ENCODE peak calls at places on chromosomes 16 and 17, in seven cellular contexts. One of them, this sample, is unnamed.

GRCh38 chr17:7929158-7930029 is at the start of gene KCNAB3:
- DNase-seq in prostate gland: peak; percentile 60
- DNase-seq in IMR-90: peak; percentile 69
- DNase-seq in PC-9: no peak
- DNase-seq in PC-3: no peak
- DNase-seq in psoas muscle: no peak
- DNase-seq in heart left ventricle: no peak
- DNase-seq in this sample: no peak

GRCh38 chr17:73215414-73215813 is 22.6 kb downstream of the COG1 start:
- DNase-seq in prostate gland: peak; percentile 56
- DNase-seq in IMR-90: no peak
- DNase-seq in PC-9: no peak
- DNase-seq in PC-3: peak; percentile 58
- DNase-seq in psoas muscle: no peak
- DNase-seq in heart left ventricle: no peak
- DNase-seq in this sample: no peak

GRCh38 chr17:6640536-6641373 is at the start of the genes KIAA0753 and TXNDC17:
- DNase-seq in prostate gland: peak; percentile 82
- DNase-seq in IMR-90: peak; percentile 90
- DNase-seq in PC-9: peak; percentile 74
- DNase-seq in PC-3: peak; percentile 85
- DNase-seq in psoas muscle: peak; percentile 93
- DNase-seq in heart left ventricle: peak; percentile 95
- DNase-seq in this sample: peak; percentile 94

GRCh38 chr16:57617604-57618111 is 10.8 kb upstream of the ADGRG1 start:
- DNase-seq in prostate gland: no peak
- DNase-seq in IMR-90: no peak
- DNase-seq in PC-9: no peak
- DNase-seq in PC-3: no peak
- DNase-seq in psoas muscle: no peak
- DNase-seq in heart left ventricle: no peak
- DNase-seq in this sample: peak; percentile 64

GRCh38 chr16:66520406-66521194 is 29.3 kb downstream of the TK2 start:
- DNase-seq in prostate gland: no peak
- DNase-seq in IMR-90: no peak
- DNase-seq in PC-9: peak; percentile 52
- DNase-seq in PC-3: no peak
- DNase-seq in psoas muscle: no peak
- DNase-seq in heart left ventricle: peak; percentile 75
- DNase-seq in this sample: no peak

GRCh38 chr16:5971924-5972323 is 874.3 kb upstream of the EEF2KMT start:
- DNase-seq in prostate gland: no peak
- DNase-seq in IMR-90: no peak
- DNase-seq in PC-9: no peak
- DNase-seq in PC-3: no peak
- DNase-seq in psoas muscle: no peak
- DNase-seq in heart left ventricle: no peak
- DNase-seq in this sample: no peak

GRCh38 chr17:56978441-56979090 is 635 bp downstream of the SCPEP1 start:
- DNase-seq in prostate gland: no peak
- DNase-seq in IMR-90: peak; percentile 5
- DNase-seq in PC-9: peak; percentile 45
- DNase-seq in PC-3: peak; percentile 21
- DNase-seq in psoas muscle: no peak
- DNase-seq in heart left ventricle: no peak
- DNase-seq in this sample: no peak

GRCh38 chr17:42309142-42309541 is 20.8 kb downstream of the STAT5A start:
- DNase-seq in prostate gland: no peak
- DNase-seq in IMR-90: no peak
- DNase-seq in PC-9: no peak
- DNase-seq in PC-3: no peak
- DNase-seq in psoas muscle: no peak
- DNase-seq in heart left ventricle: no peak
- DNase-seq in this sample: no peak

GRCh38 chr17:61354895-61355294 is 44.7 kb upstream of the TBX2 start:
- DNase-seq in prostate gland: no peak
- DNase-seq in IMR-90: no peak
- DNase-seq in PC-9: no peak
- DNase-seq in PC-3: no peak
- DNase-seq in psoas muscle: no peak
- DNase-seq in heart left ventricle: no peak
- DNase-seq in this sample: no peak

GRCh38 chr17:42891539-42892152 is 9.0 kb upstream of the G6PC1 start:
- DNase-seq in prostate gland: no peak
- DNase-seq in IMR-90: peak; percentile 33
- DNase-seq in PC-9: no peak
- DNase-seq in PC-3: no peak
- DNase-seq in psoas muscle: peak; percentile 28
- DNase-seq in heart left ventricle: peak; percentile 80
- DNase-seq in this sample: peak; percentile 77

GRCh38 chr17:51860934-51861561 is 297.5 kb downstream of the CA10 start:
- DNase-seq in prostate gland: peak; percentile 47
- DNase-seq in IMR-90: no peak
- DNase-seq in PC-9: no peak
- DNase-seq in PC-3: peak; percentile 64
- DNase-seq in psoas muscle: no peak
- DNase-seq in heart left ventricle: no peak
- DNase-seq in this sample: no peak

GRCh38 chr16:23506606-23506994 is 3.7 kb downstream of the GGA2 start:
- DNase-seq in prostate gland: no peak
- DNase-seq in IMR-90: no peak
- DNase-seq in PC-9: no peak
- DNase-seq in PC-3: no peak
- DNase-seq in psoas muscle: no peak
- DNase-seq in heart left ventricle: no peak
- DNase-seq in this sample: no peak

GRCh38 chr17:49748791-49749190 is 15.1 kb downstream of the FAM117A start:
- DNase-seq in prostate gland: no peak
- DNase-seq in IMR-90: no peak
- DNase-seq in PC-9: no peak
- DNase-seq in PC-3: no peak
- DNase-seq in psoas muscle: no peak
- DNase-seq in heart left ventricle: no peak
- DNase-seq in this sample: no peak

GRCh38 chr17:39776267-39776666 is 38.5 kb downstream of the GRB7 start:
- DNase-seq in prostate gland: no peak
- DNase-seq in IMR-90: no peak
- DNase-seq in PC-9: no peak
- DNase-seq in PC-3: no peak
- DNase-seq in psoas muscle: no peak
- DNase-seq in heart left ventricle: no peak
- DNase-seq in this sample: no peak

GRCh38 chr16:11675561-11676511 is 7.6 kb downstream of the SNN start:
- DNase-seq in prostate gland: no peak
- DNase-seq in IMR-90: peak; percentile 15
- DNase-seq in PC-9: peak; percentile 60
- DNase-seq in PC-3: no peak
- DNase-seq in psoas muscle: peak; percentile 89
- DNase-seq in heart left ventricle: peak; percentile 47
- DNase-seq in this sample: no peak

DNA sequence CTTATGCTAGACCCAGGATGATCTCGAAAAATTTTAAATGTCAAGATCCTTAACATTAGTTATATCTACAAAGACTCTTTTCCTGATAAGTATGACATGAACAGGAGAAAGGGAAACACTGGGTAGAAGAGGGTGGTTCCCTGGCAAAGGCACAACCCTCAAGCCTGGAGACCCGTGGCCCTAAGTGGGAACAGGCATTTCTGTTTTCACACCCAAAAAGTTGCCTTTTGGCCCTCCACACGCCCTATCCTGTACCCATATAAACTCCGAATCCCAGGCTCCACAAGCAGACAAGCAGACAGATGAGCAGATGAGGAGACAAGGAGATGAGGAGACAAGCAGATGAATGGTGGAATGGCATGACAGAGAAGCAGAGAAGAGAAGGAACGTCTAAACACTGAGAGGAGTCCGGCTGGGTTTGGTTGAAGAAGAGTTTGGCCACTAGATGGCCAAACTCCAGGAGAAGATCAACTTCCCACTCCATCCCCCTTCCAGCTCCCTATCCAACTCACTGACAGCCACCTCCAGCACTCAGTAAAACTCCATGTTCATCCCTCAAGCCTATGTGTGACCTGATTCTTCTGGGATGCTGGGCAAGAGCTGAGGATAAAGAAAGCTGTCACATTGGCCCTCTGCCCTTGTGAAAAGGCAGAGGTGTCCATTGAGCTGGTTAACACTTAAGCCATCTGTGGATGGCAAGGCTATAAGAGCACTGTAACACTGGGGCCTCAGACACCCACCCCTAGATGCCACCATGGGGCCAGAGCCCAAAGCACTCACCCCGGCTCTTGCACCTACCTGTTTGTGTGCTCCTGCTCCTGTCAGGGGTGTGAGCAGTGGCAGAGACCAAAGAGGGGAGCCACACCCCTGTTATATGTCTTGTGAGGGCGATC is 139.6 kb upstream of the FAM20A start:
- DNase-seq in prostate gland: no peak
- DNase-seq in IMR-90: no peak
- DNase-seq in PC-9: no peak
- DNase-seq in PC-3: no peak
- DNase-seq in psoas muscle: no peak
- DNase-seq in heart left ventricle: no peak
- DNase-seq in this sample: no peak
- TF ChIP-seq CTCF in prostate gland: no peak
- TF ChIP-seq CTCF in IMR-90: no peak
- TF ChIP-seq CTCF in PC-9: no peak
- TF ChIP-seq CTCF in PC-3: peak; percentile 60
- TF ChIP-seq CTCF in psoas muscle: no peak
- TF ChIP-seq CTCF in heart left ventricle: no peak
- TF ChIP-seq CTCF in this sample: no peak

GRCh38 chr17:68383120-68383442 is 74.2 kb downstream of the WIPI1 start:
- DNase-seq in prostate gland: no peak
- DNase-seq in IMR-90: no peak
- DNase-seq in PC-9: no peak
- DNase-seq in PC-3: no peak
- DNase-seq in psoas muscle: no peak
- DNase-seq in heart left ventricle: no peak
- DNase-seq in this sample: no peak

GRCh38 chr17:68383443-68384321 is 73.6 kb downstream of the WIPI1 start:
- DNase-seq in prostate gland: no peak
- DNase-seq in IMR-90: peak; percentile 94
- DNase-seq in PC-9: no peak
- DNase-seq in PC-3: peak; percentile 37
- DNase-seq in psoas muscle: peak; percentile 47
- DNase-seq in heart left ventricle: peak; percentile 42
- DNase-seq in this sample: no peak

GRCh38 chr17:68384941-68385340 is 72.4 kb downstream of the WIPI1 start:
- DNase-seq in prostate gland: no peak
- DNase-seq in IMR-90: no peak
- DNase-seq in PC-9: no peak
- DNase-seq in PC-3: no peak
- DNase-seq in psoas muscle: no peak
- DNase-seq in heart left ventricle: no peak
- DNase-seq in this sample: peak; percentile 49

GRCh38 chr17:68387485-68387884 is 69.8 kb downstream of the WIPI1 start:
- DNase-seq in prostate gland: no peak
- DNase-seq in IMR-90: no peak
- DNase-seq in PC-9: no peak
- DNase-seq in PC-3: no peak
- DNase-seq in psoas muscle: no peak
- DNase-seq in heart left ventricle: no peak
- DNase-seq in this sample: peak; percentile 58

DNA sequence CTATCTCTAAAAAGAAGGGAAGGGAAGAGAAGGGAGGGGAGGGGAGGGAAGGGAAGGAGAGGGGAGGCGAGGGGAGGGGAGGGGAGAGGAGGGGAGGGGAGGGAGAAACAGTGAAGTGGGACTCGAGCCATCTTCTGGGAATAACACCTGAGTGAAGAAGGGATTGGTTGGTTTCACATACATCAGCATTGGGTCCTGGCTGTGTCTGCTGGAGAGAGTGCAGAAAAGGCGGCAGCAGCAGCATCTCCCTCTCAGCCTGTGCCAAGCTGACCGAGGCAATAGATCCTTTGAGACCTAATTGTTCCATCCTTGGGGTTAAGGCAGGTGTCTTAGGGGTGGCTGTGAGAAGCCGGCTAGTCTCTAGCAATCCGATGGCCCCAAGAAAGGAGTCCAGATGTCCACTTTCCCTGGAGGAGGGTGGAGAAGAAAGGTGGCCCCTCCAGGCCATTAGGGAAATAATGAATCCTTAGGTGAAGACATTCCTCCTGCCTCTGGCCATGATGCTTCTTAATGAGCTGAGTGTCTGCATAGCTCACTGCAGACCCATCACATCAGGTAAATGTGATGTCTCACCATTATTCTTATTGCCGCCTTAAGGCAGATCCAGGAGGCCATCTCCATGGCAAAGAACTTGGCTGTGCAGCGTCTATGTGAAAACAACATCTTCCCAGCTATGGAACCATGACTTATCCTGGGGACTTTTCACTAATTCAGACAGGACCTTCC is 71.6 kb downstream of the WIPI1 start:
- DNase-seq in prostate gland: no peak
- DNase-seq in IMR-90: no peak
- DNase-seq in PC-9: no peak
- DNase-seq in PC-3: no peak
- DNase-seq in psoas muscle: no peak
- DNase-seq in heart left ventricle: no peak
- DNase-seq in this sample: peak; percentile 28
- H3K27ac ChIP-seq in prostate gland: peak overlapping the region; percentile 59
- H3K27ac ChIP-seq in IMR-90: no peak overlapping the region
- H3K27ac ChIP-seq in PC-9: no peak overlapping the region
- H3K27ac ChIP-seq in PC-3: peak overlapping the region; percentile 11
- H3K27ac ChIP-seq in psoas muscle: peak overlapping the region; percentile 73
- H3K27ac ChIP-seq in heart left ventricle: no peak overlapping the region
- H3K27ac ChIP-seq in this sample: no peak overlapping the region

GRCh38 chr16:74743668-74744299 is 30.8 kb downstream of the FA2H start:
- DNase-seq in prostate gland: peak; percentile 88
- DNase-seq in IMR-90: peak; percentile 79
- DNase-seq in PC-9: peak; percentile 97
- DNase-seq in PC-3: peak; percentile 95
- DNase-seq in psoas muscle: no peak
- DNase-seq in heart left ventricle: no peak
- DNase-seq in this sample: no peak
- H3K4me3 ChIP-seq in prostate gland: no peak overlapping the region
- H3K4me3 ChIP-seq in IMR-90: no peak overlapping the region
- H3K4me3 ChIP-seq in PC-9: peak overlapping the region; percentile 44
- H3K4me3 ChIP-seq in PC-3: peak overlapping the region; percentile 16
- H3K4me3 ChIP-seq in psoas muscle: no peak overlapping the region
- H3K4me3 ChIP-seq in heart left ventricle: no peak overlapping the region
- H3K4me3 ChIP-seq in this sample: no peak overlapping the region

DNA sequence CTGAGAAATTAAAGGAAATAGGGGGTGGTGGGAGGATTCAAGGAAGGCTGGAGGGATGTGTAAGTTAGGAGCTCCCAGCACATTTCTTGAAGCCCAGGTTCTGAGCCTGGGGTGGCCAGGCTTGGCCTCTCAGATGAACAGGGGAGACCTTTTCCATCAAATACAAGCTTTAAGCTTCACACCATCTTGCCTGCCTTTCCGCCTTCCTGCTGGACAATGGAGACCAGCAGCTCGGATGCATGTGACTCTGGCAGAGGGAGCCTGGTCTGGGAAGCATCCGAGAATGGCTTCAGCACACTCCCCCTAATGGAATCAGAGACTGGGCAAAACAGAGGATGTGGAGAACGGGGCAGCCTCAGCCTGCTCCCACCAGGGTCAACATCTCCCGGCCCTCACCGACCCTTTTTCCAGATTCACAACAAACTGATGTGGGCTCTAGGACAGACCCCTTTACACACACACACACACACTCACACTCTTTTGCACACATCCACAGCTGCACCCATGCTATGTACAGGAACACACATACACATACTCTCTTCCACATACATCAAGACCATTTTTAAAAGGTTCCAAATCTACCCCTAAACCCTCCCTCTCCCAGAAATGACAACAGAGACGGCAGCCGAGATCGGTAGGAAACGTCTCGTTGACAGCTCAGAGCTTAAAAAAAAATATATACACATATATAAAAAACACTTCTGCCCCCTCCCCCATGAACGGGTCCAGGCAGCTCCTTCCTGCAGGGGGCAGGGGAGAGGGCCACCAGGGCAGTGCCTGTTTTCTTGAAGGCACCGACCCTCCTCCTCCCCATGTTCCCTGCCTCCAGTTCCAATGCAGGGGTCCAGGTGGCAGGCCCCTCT is 6.5 kb upstream of the ATXN7L3 start:
- DNase-seq in prostate gland: no peak
- DNase-seq in IMR-90: no peak
- DNase-seq in PC-9: no peak
- DNase-seq in PC-3: peak; percentile 23
- DNase-seq in psoas muscle: no peak
- DNase-seq in heart left ventricle: no peak
- DNase-seq in this sample: no peak
- TF ChIP-seq CTCF in prostate gland: no peak
- TF ChIP-seq CTCF in IMR-90: peak; percentile 28
- TF ChIP-seq CTCF in PC-9: no peak
- TF ChIP-seq CTCF in PC-3: peak; percentile 39
- TF ChIP-seq CTCF in psoas muscle: no peak
- TF ChIP-seq CTCF in heart left ventricle: no peak
- TF ChIP-seq CTCF in this sample: no peak